ENCODE peak calls at places on chromosomes 1 and 21, in nine cellular contexts. One of them, this sample, is unnamed.
A peak's percentile ranks its signal among the peaks of the same experiment; 100 is the strongest.

GRCh38 chr1:183044893-183045649 is 21.9 kb downstream of the LAMC1 start:
- DNase-seq in tibial artery: no peak
- DNase-seq in breast epithelium: no peak
- DNase-seq in PC-9: no peak
- DNase-seq in mammary epithelial cell: no peak
- DNase-seq in body of pancreas: no peak
- DNase-seq in lung: no peak
- DNase-seq in tibial nerve: no peak
- DNase-seq in gastrocnemius medialis: no peak
- DNase-seq in this sample: no peak

GRCh38 chr1:221991221-221991620 is 249.3 kb upstream of the DUSP10 start:
- DNase-seq in tibial nerve: no peak
- DNase-seq in breast epithelium: no peak
- DNase-seq in lung: no peak
- DNase-seq in mammary epithelial cell: peak; percentile 82
- DNase-seq in gastrocnemius medialis: no peak
- DNase-seq in body of pancreas: no peak
- DNase-seq in PC-9: no peak
- DNase-seq in tibial artery: no peak
- DNase-seq in this sample: no peak

GRCh38 chr1:14924455-14925325 is 228.9 kb upstream of the TMEM51 start:
- DNase-seq in tibial artery: peak; percentile 79
- DNase-seq in lung: no peak
- DNase-seq in mammary epithelial cell: peak; percentile 59
- DNase-seq in breast epithelium: peak; percentile 52
- DNase-seq in tibial nerve: no peak
- DNase-seq in PC-9: peak; percentile 43
- DNase-seq in gastrocnemius medialis: no peak
- DNase-seq in body of pancreas: peak; percentile 64
- DNase-seq in this sample: peak; percentile 21

GRCh38 chr21:40016234-40016633 is 149.0 kb downstream of the PCP4 start:
- DNase-seq in breast epithelium: no peak
- DNase-seq in lung: no peak
- DNase-seq in gastrocnemius medialis: no peak
- DNase-seq in mammary epithelial cell: no peak
- DNase-seq in body of pancreas: no peak
- DNase-seq in tibial nerve: no peak
- DNase-seq in PC-9: no peak
- DNase-seq in tibial artery: no peak
- DNase-seq in this sample: no peak

GRCh38 chr1:205071801-205072200 is 12.5 kb downstream of the TMEM81 start:
- DNase-seq in gastrocnemius medialis: no peak
- DNase-seq in breast epithelium: no peak
- DNase-seq in PC-9: no peak
- DNase-seq in tibial nerve: no peak
- DNase-seq in body of pancreas: no peak
- DNase-seq in mammary epithelial cell: no peak
- DNase-seq in lung: no peak
- DNase-seq in tibial artery: peak; percentile 52
- DNase-seq in this sample: no peak

GRCh38 chr1:36966242-36966641 is 68.1 kb downstream of the GRIK3 start:
- DNase-seq in lung: no peak
- DNase-seq in gastrocnemius medialis: no peak
- DNase-seq in tibial artery: no peak
- DNase-seq in PC-9: peak; percentile 8
- DNase-seq in body of pancreas: peak; percentile 16
- DNase-seq in mammary epithelial cell: no peak
- DNase-seq in tibial nerve: no peak
- DNase-seq in breast epithelium: no peak
- DNase-seq in this sample: no peak

GRCh38 chr1:206066479-206067171 is 13.7 kb downstream of the RHEX start:
- DNase-seq in body of pancreas: no peak
- DNase-seq in mammary epithelial cell: no peak
- DNase-seq in tibial artery: no peak
- DNase-seq in gastrocnemius medialis: no peak
- DNase-seq in PC-9: no peak
- DNase-seq in breast epithelium: no peak
- DNase-seq in tibial nerve: no peak
- DNase-seq in lung: no peak
- DNase-seq in this sample: no peak

GRCh38 chr1:200888349-200888838 is 6.3 kb upstream of the INAVA start:
- DNase-seq in mammary epithelial cell: peak; percentile 74
- DNase-seq in breast epithelium: no peak
- DNase-seq in tibial nerve: no peak
- DNase-seq in PC-9: no peak
- DNase-seq in lung: no peak
- DNase-seq in tibial artery: no peak
- DNase-seq in body of pancreas: no peak
- DNase-seq in gastrocnemius medialis: no peak
- DNase-seq in this sample: no peak

GRCh38 chr1:170664828-170665617 is 1.1 kb downstream of the PRRX1 start:
- DNase-seq in body of pancreas: peak; percentile 19
- DNase-seq in gastrocnemius medialis: peak; percentile 61
- DNase-seq in tibial artery: peak; percentile 83
- DNase-seq in PC-9: no peak
- DNase-seq in mammary epithelial cell: peak; percentile 20
- DNase-seq in tibial nerve: no peak
- DNase-seq in lung: no peak
- DNase-seq in breast epithelium: no peak
- DNase-seq in this sample: no peak

GRCh38 chr1:192904438-192904895 is 95.6 kb downstream of the RGS2 start:
- DNase-seq in lung: no peak
- DNase-seq in mammary epithelial cell: peak; percentile 88
- DNase-seq in gastrocnemius medialis: no peak
- DNase-seq in body of pancreas: peak; percentile 48
- DNase-seq in tibial nerve: no peak
- DNase-seq in breast epithelium: no peak
- DNase-seq in tibial artery: peak; percentile 71
- DNase-seq in PC-9: no peak
- DNase-seq in this sample: no peak

GRCh38 chr1:145963218-145964019 is 956 bp downstream of the ANKRD34A start:
- DNase-seq in tibial nerve: no peak
- DNase-seq in gastrocnemius medialis: no peak
- DNase-seq in PC-9: no peak
- DNase-seq in mammary epithelial cell: peak; percentile 67
- DNase-seq in breast epithelium: no peak
- DNase-seq in body of pancreas: no peak
- DNase-seq in tibial artery: no peak
- DNase-seq in lung: no peak
- DNase-seq in this sample: no peak
- TF ChIP-seq CTCF in tibial nerve: no peak
- TF ChIP-seq CTCF in gastrocnemius medialis: no peak
- TF ChIP-seq CTCF in PC-9: no peak
- TF ChIP-seq CTCF in mammary epithelial cell: no peak
- TF ChIP-seq CTCF in breast epithelium: no peak
- TF ChIP-seq CTCF in body of pancreas: no peak
- TF ChIP-seq CTCF in tibial artery: no peak
- TF ChIP-seq CTCF in lung: no peak
- TF ChIP-seq CTCF in this sample: no peak

GRCh38 chr1:149845416-149845815 is 54.0 kb upstream of the BOLA1 start:
- DNase-seq in gastrocnemius medialis: no peak
- DNase-seq in lung: no peak
- DNase-seq in tibial nerve: no peak
- DNase-seq in PC-9: no peak
- DNase-seq in tibial artery: no peak
- DNase-seq in breast epithelium: no peak
- DNase-seq in body of pancreas: no peak
- DNase-seq in mammary epithelial cell: no peak
- DNase-seq in this sample: peak; percentile 4

GRCh38 chr1:149844096-149844495 is 55.3 kb upstream of the BOLA1 start:
- DNase-seq in PC-9: no peak
- DNase-seq in tibial artery: no peak
- DNase-seq in mammary epithelial cell: peak; percentile 66
- DNase-seq in tibial nerve: no peak
- DNase-seq in gastrocnemius medialis: no peak
- DNase-seq in breast epithelium: no peak
- DNase-seq in lung: no peak
- DNase-seq in body of pancreas: no peak
- DNase-seq in this sample: no peak

GRCh38 chr1:149843302-149844041 is 55.9 kb upstream of the BOLA1 start:
- DNase-seq in body of pancreas: no peak
- DNase-seq in breast epithelium: no peak
- DNase-seq in tibial artery: no peak
- DNase-seq in gastrocnemius medialis: no peak
- DNase-seq in lung: no peak
- DNase-seq in mammary epithelial cell: no peak
- DNase-seq in PC-9: no peak
- DNase-seq in tibial nerve: no peak
- DNase-seq in this sample: no peak

GRCh38 chr1:149846042-149846441 is 53.3 kb upstream of the BOLA1 start:
- DNase-seq in mammary epithelial cell: no peak
- DNase-seq in body of pancreas: no peak
- DNase-seq in gastrocnemius medialis: no peak
- DNase-seq in PC-9: no peak
- DNase-seq in tibial artery: no peak
- DNase-seq in tibial nerve: no peak
- DNase-seq in lung: no peak
- DNase-seq in breast epithelium: no peak
- DNase-seq in this sample: no peak

GRCh38 chr1:149844650-149845255 is 54.6 kb upstream of the BOLA1 start:
- DNase-seq in body of pancreas: no peak
- DNase-seq in tibial artery: no peak
- DNase-seq in lung: no peak
- DNase-seq in gastrocnemius medialis: no peak
- DNase-seq in PC-9: no peak
- DNase-seq in tibial nerve: no peak
- DNase-seq in mammary epithelial cell: no peak
- DNase-seq in breast epithelium: no peak
- DNase-seq in this sample: no peak
- H3K4me3 ChIP-seq in body of pancreas: no peak overlapping the region
- H3K4me3 ChIP-seq in tibial artery: no peak overlapping the region
- H3K4me3 ChIP-seq in lung: no peak overlapping the region
- H3K4me3 ChIP-seq in gastrocnemius medialis: no peak overlapping the region
- H3K4me3 ChIP-seq in PC-9: peak overlapping the region; percentile 100
- H3K4me3 ChIP-seq in tibial nerve: no peak overlapping the region
- H3K4me3 ChIP-seq in mammary epithelial cell: no peak overlapping the region
- H3K4me3 ChIP-seq in breast epithelium: no peak overlapping the region
- H3K4me3 ChIP-seq in this sample: peak overlapping the region; percentile 99

GRCh38 chr1:227938276-227938675 is 9.5 kb downstream of the WNT9A start:
- DNase-seq in tibial nerve: no peak
- DNase-seq in gastrocnemius medialis: no peak
- DNase-seq in tibial artery: peak; percentile 9
- DNase-seq in lung: no peak
- DNase-seq in PC-9: no peak
- DNase-seq in mammary epithelial cell: no peak
- DNase-seq in breast epithelium: no peak
- DNase-seq in body of pancreas: no peak
- DNase-seq in this sample: no peak

GRCh38 chr1:227940791-227941241 is 6.9 kb downstream of the WNT9A start:
- DNase-seq in tibial artery: peak; percentile 58
- DNase-seq in tibial nerve: peak; percentile 12
- DNase-seq in mammary epithelial cell: no peak
- DNase-seq in body of pancreas: no peak
- DNase-seq in PC-9: no peak
- DNase-seq in breast epithelium: no peak
- DNase-seq in lung: no peak
- DNase-seq in gastrocnemius medialis: peak; percentile 37
- DNase-seq in this sample: no peak

GRCh38 chr1:227939791-227940771 is 7.7 kb downstream of the WNT9A start:
- DNase-seq in mammary epithelial cell: no peak
- DNase-seq in breast epithelium: no peak
- DNase-seq in lung: no peak
- DNase-seq in tibial nerve: peak; percentile 6
- DNase-seq in body of pancreas: no peak
- DNase-seq in gastrocnemius medialis: peak; percentile 9
- DNase-seq in tibial artery: peak; percentile 55
- DNase-seq in PC-9: no peak
- DNase-seq in this sample: no peak

GRCh38 chr1:227937531-227938145 is 10.1 kb downstream of the WNT9A start:
- DNase-seq in mammary epithelial cell: no peak
- DNase-seq in body of pancreas: no peak
- DNase-seq in lung: no peak
- DNase-seq in PC-9: no peak
- DNase-seq in tibial artery: peak; percentile 64
- DNase-seq in tibial nerve: no peak
- DNase-seq in gastrocnemius medialis: peak; percentile 5
- DNase-seq in breast epithelium: no peak
- DNase-seq in this sample: no peak

GRCh38 chr1:227938911-227939790 is 8.6 kb downstream of the WNT9A start:
- DNase-seq in body of pancreas: no peak
- DNase-seq in lung: no peak
- DNase-seq in gastrocnemius medialis: peak; percentile 8
- DNase-seq in mammary epithelial cell: no peak
- DNase-seq in tibial artery: peak; percentile 54
- DNase-seq in PC-9: no peak
- DNase-seq in breast epithelium: no peak
- DNase-seq in tibial nerve: peak; percentile 12
- DNase-seq in this sample: no peak
- H3K9me3 ChIP-seq in body of pancreas: no peaks in the 10 kb centered on the region
- H3K9me3 ChIP-seq in lung: no peaks in the 10 kb centered on the region
- H3K9me3 ChIP-seq in gastrocnemius medialis: no peaks in the 10 kb centered on the region
- H3K9me3 ChIP-seq in mammary epithelial cell: peaks cover 26% of the 10 kb centered on the region
- H3K9me3 ChIP-seq in tibial artery: no peaks in the 10 kb centered on the region
- H3K9me3 ChIP-seq in PC-9: peaks cover 20% of the 10 kb centered on the region
- H3K9me3 ChIP-seq in breast epithelium: no peaks in the 10 kb centered on the region
- H3K9me3 ChIP-seq in tibial nerve: no peaks in the 10 kb centered on the region
- H3K9me3 ChIP-seq in this sample: no peaks in the 10 kb centered on the region

GRCh38 chr21:44357064-44357837 is 3.8 kb downstream of the TRPM2 start:
- DNase-seq in gastrocnemius medialis: no peak
- DNase-seq in body of pancreas: no peak
- DNase-seq in tibial artery: no peak
- DNase-seq in lung: no peak
- DNase-seq in tibial nerve: no peak
- DNase-seq in mammary epithelial cell: no peak
- DNase-seq in breast epithelium: no peak
- DNase-seq in PC-9: no peak
- DNase-seq in this sample: no peak

GRCh38 chr21:44364151-44365053 is 11.0 kb downstream of the TRPM2 start:
- DNase-seq in PC-9: no peak
- DNase-seq in body of pancreas: no peak
- DNase-seq in breast epithelium: no peak
- DNase-seq in lung: no peak
- DNase-seq in gastrocnemius medialis: no peak
- DNase-seq in tibial nerve: peak; percentile 7
- DNase-seq in mammary epithelial cell: no peak
- DNase-seq in tibial artery: no peak
- DNase-seq in this sample: no peak

GRCh38 chr21:44363278-44363677 is 9.9 kb downstream of the TRPM2 start:
- DNase-seq in mammary epithelial cell: no peak
- DNase-seq in PC-9: no peak
- DNase-seq in lung: no peak
- DNase-seq in tibial artery: no peak
- DNase-seq in gastrocnemius medialis: no peak
- DNase-seq in breast epithelium: no peak
- DNase-seq in tibial nerve: no peak
- DNase-seq in body of pancreas: no peak
- DNase-seq in this sample: no peak

GRCh38 chr21:44356636-44357035 is 3.2 kb downstream of the TRPM2 start:
- DNase-seq in tibial nerve: no peak
- DNase-seq in lung: no peak
- DNase-seq in gastrocnemius medialis: no peak
- DNase-seq in body of pancreas: no peak
- DNase-seq in mammary epithelial cell: no peak
- DNase-seq in breast epithelium: no peak
- DNase-seq in PC-9: no peak
- DNase-seq in tibial artery: no peak
- DNase-seq in this sample: no peak

DNA sequence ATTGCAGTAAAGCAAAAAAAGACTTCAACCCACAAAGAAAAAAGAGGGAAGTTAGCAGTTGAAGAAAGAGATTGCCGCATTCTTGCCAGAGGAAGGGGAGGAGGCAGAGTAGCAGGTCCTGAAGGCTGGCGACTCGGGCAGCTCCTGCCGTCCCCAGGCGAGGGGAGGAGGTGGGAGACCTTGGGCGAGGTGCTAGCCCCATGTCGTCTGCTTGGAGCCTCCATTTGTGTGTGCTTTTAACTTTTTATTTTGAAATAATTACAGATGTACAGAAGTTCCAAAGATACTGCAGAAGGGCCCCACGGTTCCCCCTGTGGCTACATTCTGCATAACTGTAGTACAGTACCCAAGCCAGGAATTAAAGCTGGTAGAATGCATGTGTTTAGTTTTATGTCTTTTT is 6.8 kb downstream of the TRPM2 start:
- DNase-seq in lung: no peak
- DNase-seq in body of pancreas: no peak
- DNase-seq in gastrocnemius medialis: no peak
- DNase-seq in breast epithelium: no peak
- DNase-seq in mammary epithelial cell: no peak
- DNase-seq in tibial nerve: no peak
- DNase-seq in PC-9: no peak
- DNase-seq in tibial artery: no peak
- DNase-seq in this sample: no peak
- TF ChIP-seq CTCF in lung: no peak
- TF ChIP-seq CTCF in body of pancreas: no peak
- TF ChIP-seq CTCF in gastrocnemius medialis: no peak
- TF ChIP-seq CTCF in breast epithelium: no peak
- TF ChIP-seq CTCF in mammary epithelial cell: no peak
- TF ChIP-seq CTCF in tibial nerve: no peak
- TF ChIP-seq CTCF in PC-9: no peak
- TF ChIP-seq CTCF in tibial artery: no peak
- TF ChIP-seq CTCF in this sample: no peak

This sample was measured in BE2C.